ENCODE peak calls at places on chromosomes 11 and 22, in five cellular contexts. E, O, L, T and R are unnamed samples.

GRCh38 chr11:130181295-130182272 is 22.0 kb downstream of the ST14 start:
- DNase-seq in E (peak; percentile 27), O (peak; percentile 91), L (no peak), T (peak; percentile 61), R (no peak)

GRCh38 chr11:31233425-31233824 is 136.1 kb downstream of the DCDC1 start:
- DNase-seq in E (no peak), O (peak; percentile 51), L (no peak), T (no peak), R (no peak)

GRCh38 chr11:94103476-94103875 is 25.2 kb upstream of the PANX1 start:
- DNase-seq in E (no peak), O (no peak), L (no peak), T (no peak), R (no peak)

GRCh38 chr11:14789879-14790484 is 102.0 kb downstream of the CYP2R1 start:
- DNase-seq in E (no peak), O (peak; percentile 27), L (no peak), T (no peak), R (no peak)

GRCh38 chr11:108009497-108010360 is 1.0 kb downstream of the CUL5 start:
- DNase-seq in E (no peak), O (peak; percentile 38), L (no peak), T (no peak), R (no peak)

GRCh38 chr22:48874956-48875355 is 952.7 kb downstream of the BRD1 start:
- DNase-seq in E (no peak), O (no peak), L (no peak), T (no peak), R (no peak)

GRCh38 chr11:125371451-125371935 is 124.6 kb downstream of the FEZ1 start:
- DNase-seq in E (no peak), O (no peak), L (no peak), T (no peak), R (no peak)

GRCh38 chr11:9693801-9694553 is 30.1 kb downstream of the SWAP70 start:
- DNase-seq in E (no peak), O (peak; percentile 77), L (no peak), T (no peak), R (no peak)

GRCh38 chr11:43779306-43779705 is 98.8 kb downstream of the HSD17B12 start:
- DNase-seq in E (no peak), O (no peak), L (no peak), T (no peak), R (no peak)

GRCh38 chr11:84105148-84105547 is 819.0 kb upstream of the CCDC90B start:
- DNase-seq in E (no peak), O (no peak), L (no peak), T (no peak), R (no peak)

GRCh38 chr11:12329797-12330196 is 47.6 kb upstream of the PARVA start:
- DNase-seq in E (no peak), O (no peak), L (no peak), T (no peak), R (no peak)

GRCh38 chr22:23816552-23816976 is 22.2 kb downstream of the DERL3 start:
- DNase-seq in E (no peak), O (no peak), L (no peak), T (no peak), R (no peak)

GRCh38 chr11:2940930-2941821 is 12.0 kb upstream of the PHLDA2 start:
- DNase-seq in E (no peak), O (no peak), L (no peak), T (no peak), R (no peak)

GRCh38 chr11:69131644-69132300 is 24.0 kb upstream of the SMIM38 start:
- DNase-seq in E (peak; percentile 68), O (peak; percentile 88), L (peak; percentile 40), T (peak; percentile 52), R (peak; percentile 47)

GRCh38 chr11:67022961-67023956 is at the start of gene SYT12:
- DNase-seq in E (peak; percentile 35), O (peak; percentile 46), L (no peak), T (no peak), R (peak; percentile 42)

GRCh38 chr22:27518583-27519437 is 282.7 kb downstream of the MN1 start:
- DNase-seq in E (no peak), O (no peak), L (no peak), T (peak; percentile 43), R (no peak)

GRCh38 chr11:128549256-128549944 is 38.0 kb downstream of the ETS1 start:
- DNase-seq in E (no peak), O (no peak), L (peak; percentile 73), T (no peak), R (no peak)

GRCh38 chr11:76763573-76764348 is 19.4 kb upstream of the TSKU start:
- DNase-seq in E (no peak), O (peak; percentile 95), L (no peak), T (peak; percentile 94), R (no peak)

GRCh38 chr11:76690736-76691135 is 20.2 kb upstream of the LRRC32 start:
- DNase-seq in E (no peak), O (peak; percentile 83), L (no peak), T (no peak), R (no peak)

GRCh38 chr11:133946541-133947297 is 10.0 kb downstream of the IGSF9B start:
- DNase-seq in E (no peak), O (no peak), L (no peak), T (no peak), R (peak; percentile 76)

GRCh38 chr11:35619754-35620640 is 1.7 kb downstream of the FJX1 start:
- DNase-seq in E (peak; percentile 42), O (peak; percentile 41), L (peak; percentile 24), T (peak; percentile 36), R (peak; percentile 90)
- TF ChIP-seq CTCF in E (no peak), O (peak; percentile 2), L (no peak), T (no peak), R (no peak)

DNA sequence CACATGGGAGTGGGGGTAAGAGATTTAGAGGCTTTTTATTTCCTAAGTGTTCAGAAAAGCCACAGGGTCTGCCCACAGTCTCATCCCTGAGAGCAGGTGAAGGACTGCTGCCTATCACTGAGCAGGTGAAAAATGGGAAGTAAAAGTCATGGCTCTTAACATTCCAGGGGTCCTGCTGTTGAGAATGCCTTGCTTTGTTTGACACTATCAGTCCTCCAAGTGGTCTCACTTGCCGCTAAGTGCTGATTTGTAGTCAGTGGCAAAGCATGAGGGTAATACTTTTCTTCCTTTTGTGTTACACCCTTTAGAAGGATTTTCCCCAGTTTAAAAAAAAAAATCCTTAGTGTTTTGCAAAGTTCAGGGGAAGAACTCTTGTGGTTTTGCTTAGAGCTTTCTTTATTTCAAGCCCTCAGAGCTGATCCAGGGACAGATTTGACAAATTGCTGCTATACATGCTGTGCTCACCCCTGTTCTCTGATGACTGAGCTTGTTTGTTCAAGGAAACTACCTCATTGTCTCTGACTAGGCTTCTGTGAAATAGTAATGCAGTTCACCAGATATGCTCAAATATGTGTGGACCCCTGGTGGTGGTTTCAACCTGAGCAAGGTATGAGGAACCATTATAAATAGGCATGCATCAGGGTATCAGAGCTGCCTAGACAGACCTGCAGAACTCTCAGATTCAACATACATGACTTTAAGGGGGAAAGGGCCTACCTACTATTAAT is 141.0 kb downstream of the ARHGAP42 start:
- DNase-seq in E (peak; percentile 18), O (peak; percentile 74), L (no peak), T (peak; percentile 88), R (no peak)
- TF ChIP-seq CTCF in E (peak; percentile 24), O (peak; percentile 5), L (no peak), T (peak; percentile 61), R (no peak)

DNA sequence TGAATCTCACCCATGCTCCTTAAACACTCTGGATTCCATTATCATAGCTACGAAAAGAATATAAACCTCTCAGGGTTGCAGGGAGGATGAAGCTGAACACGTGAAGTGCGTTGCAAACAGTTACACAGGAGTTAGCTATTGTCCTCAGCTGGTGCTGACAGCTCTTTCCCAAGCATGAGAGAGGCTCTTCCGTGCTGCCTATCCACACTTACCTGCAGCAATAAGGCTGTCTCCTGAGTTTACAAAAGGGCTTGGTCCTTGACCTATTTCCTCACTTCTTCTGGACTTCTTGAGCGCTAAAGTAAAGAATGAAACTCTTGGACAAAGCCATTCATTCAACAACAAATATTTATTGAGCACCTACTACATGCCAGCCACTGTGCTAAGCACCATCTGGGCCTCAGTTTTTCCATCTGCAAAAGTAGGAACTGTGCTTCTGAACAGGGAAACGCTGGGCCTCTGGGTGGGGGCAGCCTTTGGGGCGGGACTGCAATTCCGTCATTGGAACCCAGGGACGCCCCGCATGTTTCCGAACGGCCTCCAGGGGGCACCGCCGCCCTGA is 749 bp upstream of the ARL2 start:
- DNase-seq in E (peak; percentile 94), O (peak; percentile 88), L (peak; percentile 94), T (no peak), R (peak; percentile 89)
- TF ChIP-seq CTCF in E (peak; percentile 53), O (peak; percentile 78), L (peak; percentile 69), T (no peak), R (no peak)

DNA sequence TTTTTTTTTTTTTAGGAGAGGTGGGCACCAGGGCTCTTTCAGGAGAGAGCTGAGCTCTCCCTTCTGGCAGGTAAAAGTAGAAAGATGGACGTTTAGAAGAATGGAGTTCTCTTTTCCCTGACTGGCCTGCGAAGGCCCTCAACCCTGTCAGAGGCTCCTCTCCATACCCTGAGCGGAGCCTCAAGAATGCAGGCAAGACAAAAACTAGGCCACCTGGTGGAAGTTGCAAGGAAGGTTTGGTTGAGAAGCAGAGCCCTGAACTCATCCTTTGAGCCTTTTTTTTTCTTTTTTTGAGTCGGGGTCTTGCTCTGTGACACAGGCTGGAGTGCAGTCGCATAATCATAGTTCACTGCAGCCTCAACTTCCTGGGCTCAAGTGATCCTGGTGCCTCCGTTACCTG is 1.4 kb downstream of the OTOG start:
- DNase-seq in E (peak; percentile 40), O (no peak), L (no peak), T (no peak), R (no peak)
- TF ChIP-seq CTCF in E (no peak), O (peak; percentile 24), L (no peak), T (peak; percentile 5), R (no peak)

DNA sequence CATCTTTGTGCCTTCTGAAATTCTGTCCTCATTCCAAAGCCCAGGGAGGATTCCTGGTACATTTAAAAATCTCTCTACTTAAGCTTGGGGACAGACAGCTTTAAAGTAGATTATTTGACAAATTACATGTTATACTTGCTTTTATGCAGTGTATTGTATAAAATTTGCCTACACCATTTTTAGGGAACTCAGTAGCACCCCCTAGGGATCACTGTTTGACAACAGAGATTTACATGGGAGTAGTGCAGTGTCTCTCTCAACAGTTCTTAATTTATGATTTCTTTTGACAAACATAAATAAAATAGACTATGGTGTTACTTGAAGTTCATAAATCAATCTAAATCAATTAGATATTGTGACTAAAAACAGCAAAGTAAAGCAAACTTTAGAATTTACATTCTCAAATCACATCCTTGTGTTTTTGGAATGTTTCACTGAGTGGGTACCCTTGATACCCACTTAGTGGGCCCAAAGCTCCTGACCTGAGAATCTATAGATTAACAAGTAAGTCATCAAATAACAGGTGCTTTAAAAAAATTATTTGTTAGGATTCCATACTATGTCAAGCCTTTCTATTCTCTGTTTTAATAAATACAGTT is 428.8 kb downstream of the DYNC2H1 start:
- DNase-seq in E (no peak), O (peak; percentile 53), L (no peak), T (no peak), R (no peak)
- TF ChIP-seq CTCF in E (peak; percentile 22), O (peak; percentile 60), L (peak; percentile 22), T (peak; percentile 52), R (peak; percentile 58)

DNA sequence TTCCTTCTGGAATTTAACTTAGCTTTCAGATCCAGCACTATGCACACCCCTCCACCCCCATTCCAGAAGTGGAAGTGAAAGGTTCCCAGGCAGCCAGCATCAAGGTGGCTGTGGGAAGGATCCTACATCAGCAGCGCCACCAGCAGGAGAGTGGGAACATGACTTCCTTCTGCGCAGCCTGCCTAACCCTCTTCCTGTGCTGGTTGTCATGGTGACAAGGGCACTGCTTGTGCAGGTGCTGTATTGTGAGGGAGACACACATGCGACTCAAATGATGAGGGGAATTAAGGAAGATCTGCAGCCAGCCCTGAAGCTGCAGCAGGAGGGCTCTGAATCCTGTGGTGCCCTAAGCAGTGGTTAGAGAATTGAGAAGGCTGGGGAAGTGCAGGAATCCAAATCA is 904.4 kb upstream of the API5 start:
- DNase-seq in E (no peak), O (no peak), L (no peak), T (no peak), R (peak; percentile 79)
- TF ChIP-seq CTCF in E (no peak), O (no peak), L (no peak), T (peak; percentile 4), R (peak; percentile 66)